ENCODE peak calls at places on chromosome 1, in five cellular contexts. M is neuronal stem cell, Z is IMR-90, T is mesenchymal stem cell, I is mesendoderm. N is an unnamed sample.

GRCh38 chr1:166489670-166490436 is 323.1 kb upstream of the FAM78B start:
- DNase-seq in T (peak), Z (no peak), I (no peak), M (no peak), N (no peak)

GRCh38 chr1:85544689-85545203 is 35.8 kb upstream of the CCN1 start:
- DNase-seq in I (peak), Z (peak), M (no peak), T (peak), N (no peak)

GRCh38 chr1:32031578-32032286 is 18.1 kb downstream of the KHDRBS1 start:
- DNase-seq in I (no peak), M (no peak), T (peak), Z (peak), N (no peak)

GRCh38 chr1:88466899-88467580 is 217.0 kb upstream of the PKN2 start:
- DNase-seq in M (no peak), T (no peak), Z (no peak), I (no peak), N (no peak)

GRCh38 chr1:19011832-19012231 is 55.4 kb upstream of the IFFO2 start:
- DNase-seq in I (peak), M (no peak), T (peak), Z (no peak), N (no peak)

GRCh38 chr1:164685247-164685646 is 126.3 kb downstream of the PBX1 start:
- DNase-seq in T (no peak), Z (no peak), M (no peak), I (no peak), N (no peak)

GRCh38 chr1:183699643-183700160 is 46.6 kb upstream of the APOBEC4 start:
- DNase-seq in I (peak), T (peak), Z (peak), M (no peak), N (no peak)

GRCh38 chr1:59360170-59360569 is 63.3 kb downstream of the FGGY start:
- DNase-seq in M (no peak), T (peak), I (no peak), Z (peak), N (no peak)

GRCh38 chr1:94979126-94979525 is 52.2 kb upstream of the CNN3 start:
- DNase-seq in Z (no peak), T (no peak), M (no peak), I (no peak), N (no peak)

GRCh38 chr1:17588048-17588781 is 48.7 kb downstream of the ARHGEF10L start:
- DNase-seq in M (no peak), I (peak), T (peak), Z (peak), N (peak)

GRCh38 chr1:227904541-227905335 is 43.0 kb downstream of the WNT9A start:
- DNase-seq in T (no peak), I (no peak), M (no peak), Z (no peak), N (no peak)

GRCh38 chr1:179816196-179816960 is 61.2 kb downstream of the TOR1AIP2 start:
- DNase-seq in Z (peak), M (no peak), T (no peak), I (no peak), N (no peak)

GRCh38 chr1:8412183-8412831 is 94.4 kb downstream of the SLC45A1 start:
- DNase-seq in T (peak), I (no peak), M (no peak), Z (peak), N (no peak)

GRCh38 chr1:229230136-229230892 is 40.6 kb upstream of the RAB4A start:
- DNase-seq in I (peak), Z (no peak), M (no peak), T (no peak), N (no peak)

GRCh38 chr1:13228343-13228781 is 2.4 kb upstream of the PRAMEF18 start:
- DNase-seq in Z (no peak), I (no peak), M (no peak), T (no peak), N (no peak)

GRCh38 chr1:192539450-192540132 is 36.0 kb upstream of the RGS1 start:
- DNase-seq in I (peak), Z (peak), M (peak), T (peak), N (no peak)

GRCh38 chr1:35220976-35221375 is 28.0 kb upstream of the SFPQ start:
- DNase-seq in M (no peak), I (peak), Z (no peak), T (peak), N (peak)

GRCh38 chr1:64845831-64846425 is 101.1 kb downstream of the RAVER2 start:
- DNase-seq in M (no peak), I (no peak), T (no peak), Z (no peak), N (no peak)

GRCh38 chr1:156282143-156282478 is 514 bp downstream of the SMG5 start:
- DNase-seq in M (no peak), T (no peak), I (peak), Z (no peak), N (no peak)

GRCh38 chr1:147635342-147635741 is 35.0 kb downstream of the ACP6 start:
- DNase-seq in I (no peak), Z (no peak), T (no peak), M (no peak), N (no peak)

GRCh38 chr1:20080441-20081330 is 10.7 kb downstream of the PLA2G5 start:
- DNase-seq in I (peak), M (no peak), Z (no peak), T (no peak), N (no peak)

GRCh38 chr1:156704930-156705320 is 458 bp downstream of the CRABP2 start:
- DNase-seq in M (no peak), T (peak), Z (peak), I (peak), N (no peak)

GRCh38 chr1:27606708-27607238 is 2.8 kb upstream of the AHDC1 start:
- DNase-seq in T (peak), M (no peak), Z (peak), I (peak), N (no peak)

GRCh38 chr1:39564941-39565340 is 11.6 kb downstream of the PABPC4 start:
- DNase-seq in I (no peak), M (no peak), Z (no peak), T (no peak), N (no peak)

GRCh38 chr1:199551967-199552565 is 475.4 kb upstream of the NR5A2 start:
- DNase-seq in I (peak), Z (peak), T (peak), M (peak), N (no peak)

GRCh38 chr1:15323989-15324866 is 77.2 kb downstream of the FHAD1 start:
- DNase-seq in M (no peak), I (peak), T (no peak), Z (no peak), N (no peak)

GRCh38 chr1:201126832-201127754 is at the start of gene ASCL5:
- DNase-seq in I (peak), M (no peak), T (peak), Z (peak), N (peak)

GRCh38 chr1:125085720-125086591 is 3901.2 kb downstream of the SRGAP2C start:
- DNase-seq in Z (no peak), T (no peak), I (no peak), M (no peak), N (no peak)

GRCh38 chr1:245869847-245870246 is 637.2 kb downstream of the SMYD3 start:
- DNase-seq in T (no peak), M (no peak), I (peak), Z (no peak), N (no peak)

GRCh38 chr1:218836264-218836663 is 337.4 kb upstream of the LYPLAL1 start:
- DNase-seq in I (no peak), T (no peak), Z (no peak), M (no peak), N (no peak)

GRCh38 chr1:233257786-233258185 is 37.7 kb downstream of the PCNX2 start:
- DNase-seq in I (no peak), Z (no peak), T (no peak), M (no peak), N (no peak)

GRCh38 chr1:180527270-180527669 is 24.9 kb upstream of the ACBD6 start:
- DNase-seq in I (peak), M (no peak), Z (peak), T (no peak), N (no peak)

GRCh38 chr1:44784094-44785026 is 3.6 kb downstream of the BEST4 start:
- DNase-seq in I (peak), M (no peak), Z (no peak), T (no peak), N (peak)

GRCh38 chr1:224565186-224565585 is 50.9 kb upstream of the CNIH3 start:
- DNase-seq in I (no peak), Z (peak), T (peak), M (no peak), N (no peak)

GRCh38 chr1:14811573-14811972 is 213.1 kb downstream of the KAZN start:
- DNase-seq in I (no peak), T (no peak), M (no peak), Z (no peak), N (no peak)

GRCh38 chr1:50985094-50985493 is 15.0 kb downstream of the CDKN2C start:
- DNase-seq in I (no peak), T (no peak), M (no peak), Z (no peak), N (no peak)

GRCh38 chr1:201711811-201712210 is 117.1 kb upstream of the IPO9 start:
- DNase-seq in M (no peak), T (peak), Z (no peak), I (no peak), N (no peak)

GRCh38 chr1:210377934-210378333 is 49.2 kb downstream of the HHAT start:
- DNase-seq in Z (peak), M (no peak), T (no peak), I (no peak), N (no peak)

GRCh38 chr1:29685387-29685786 is 449.1 kb downstream of the PTPRU start:
- DNase-seq in T (no peak), Z (no peak), M (no peak), I (no peak), N (peak)
- H2BK15ac ChIP-seq in T (no peak), Z (no peak), M (no peak), I (no peak), N (no peak)

DNA sequence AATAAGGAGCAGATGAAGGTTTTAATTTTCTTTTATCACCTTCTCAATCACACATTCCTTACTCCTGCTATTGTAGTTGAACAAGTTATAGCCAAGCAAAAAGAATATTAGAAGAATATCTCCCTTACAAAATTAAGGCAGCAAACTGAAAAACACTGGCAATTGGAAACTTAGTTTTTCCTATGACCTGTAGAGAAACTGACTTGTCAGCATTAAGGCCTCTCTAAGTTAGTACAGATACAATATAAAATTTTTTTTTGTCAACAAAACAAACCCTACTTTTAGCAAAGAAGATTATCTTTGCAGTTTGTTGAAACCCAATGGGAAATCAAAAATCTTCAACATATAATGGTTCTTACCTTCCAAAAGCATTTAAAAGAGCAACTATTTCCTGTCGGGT is 61.3 kb downstream of the ERO1B start:
- DNase-seq in T (no peak), I (no peak), Z (no peak), M (no peak), N (no peak)
- H2BK15ac ChIP-seq in T (no peak), I (no peak), Z (no peak), M (no peak), N (no peak)

GRCh38 chr1:160954158-160955104 is at the start of gene ITLN2:
- DNase-seq in I (peak), T (peak), M (peak), Z (peak), N (peak)
- H2BK15ac ChIP-seq in I (no peak), T (no peak), M (peak), Z (no peak), N (no peak)

GRCh38 chr1:214637722-214638473 is 34.9 kb downstream of the CENPF start:
- DNase-seq in M (no peak), T (peak), I (peak), Z (peak), N (no peak)

GRCh38 chr1:214640431-214641213 is 37.6 kb downstream of the CENPF start:
- DNase-seq in T (no peak), I (no peak), Z (peak), M (no peak), N (no peak)

GRCh38 chr1:214638474-214638807 is 35.4 kb downstream of the CENPF start:
- DNase-seq in T (no peak), M (no peak), I (no peak), Z (no peak), N (no peak)

GRCh38 chr1:214637125-214637524 is 34.1 kb downstream of the CENPF start:
- DNase-seq in Z (no peak), T (no peak), M (no peak), I (no peak), N (no peak)

GRCh38 chr1:214638997-214639396 is 36.0 kb downstream of the CENPF start:
- DNase-seq in T (peak), M (no peak), Z (peak), I (no peak), N (no peak)
- H2BK15ac ChIP-seq in T (no peak), M (no peak), Z (peak), I (no peak), N (no peak)

DNA sequence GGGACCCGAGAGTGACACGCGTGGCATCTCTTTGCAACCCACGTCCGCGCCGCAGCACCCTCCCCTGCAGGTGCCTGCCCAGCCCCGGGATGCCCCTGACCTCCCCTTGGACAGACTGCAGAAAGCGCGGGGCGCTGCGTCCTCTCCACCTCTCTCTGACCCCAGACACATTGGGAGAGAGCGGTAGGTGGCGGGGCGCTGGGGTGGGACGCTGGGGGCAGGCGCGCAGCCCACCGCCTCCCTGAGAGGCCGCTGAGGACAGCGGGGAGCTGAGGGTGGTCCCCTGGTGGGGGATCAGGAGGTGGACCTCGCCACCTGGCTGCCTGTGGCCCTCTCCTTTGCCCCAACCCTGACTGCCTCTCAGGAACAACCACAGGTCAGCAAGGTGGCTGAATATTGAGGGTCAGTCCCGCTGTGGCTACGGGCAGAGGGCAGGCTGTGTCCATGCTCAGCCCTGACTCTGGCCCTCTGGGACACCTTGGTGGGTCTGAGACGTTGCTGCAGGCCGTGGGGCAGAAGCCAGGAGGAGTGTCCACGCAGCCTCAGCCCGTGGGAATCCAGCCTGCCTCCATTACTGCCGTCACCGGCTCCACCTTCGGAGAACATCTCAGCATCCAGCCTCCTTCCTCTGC is 761 bp upstream of the UBE2J2 start:
- DNase-seq in T (no peak), I (no peak), Z (no peak), M (no peak), N (no peak)
- H2BK15ac ChIP-seq in T (no peak), I (no peak), Z (peak), M (peak), N (no peak)

GRCh38 chr1:21951576-21951870 is 14.4 kb upstream of the HSPG2 start:
- DNase-seq in M (no peak), Z (no peak), I (no peak), T (no peak), N (no peak)

GRCh38 chr1:21950734-21951575 is 13.8 kb upstream of the HSPG2 start:
- DNase-seq in M (no peak), T (no peak), Z (no peak), I (no peak), N (no peak)

GRCh38 chr1:21942464-21942863 is 5.4 kb upstream of the HSPG2 start:
- DNase-seq in I (no peak), M (no peak), Z (no peak), T (no peak), N (no peak)

GRCh38 chr1:21944261-21945074 is 7.4 kb upstream of the HSPG2 start:
- DNase-seq in M (peak), T (no peak), Z (no peak), I (peak), N (peak)

DNA sequence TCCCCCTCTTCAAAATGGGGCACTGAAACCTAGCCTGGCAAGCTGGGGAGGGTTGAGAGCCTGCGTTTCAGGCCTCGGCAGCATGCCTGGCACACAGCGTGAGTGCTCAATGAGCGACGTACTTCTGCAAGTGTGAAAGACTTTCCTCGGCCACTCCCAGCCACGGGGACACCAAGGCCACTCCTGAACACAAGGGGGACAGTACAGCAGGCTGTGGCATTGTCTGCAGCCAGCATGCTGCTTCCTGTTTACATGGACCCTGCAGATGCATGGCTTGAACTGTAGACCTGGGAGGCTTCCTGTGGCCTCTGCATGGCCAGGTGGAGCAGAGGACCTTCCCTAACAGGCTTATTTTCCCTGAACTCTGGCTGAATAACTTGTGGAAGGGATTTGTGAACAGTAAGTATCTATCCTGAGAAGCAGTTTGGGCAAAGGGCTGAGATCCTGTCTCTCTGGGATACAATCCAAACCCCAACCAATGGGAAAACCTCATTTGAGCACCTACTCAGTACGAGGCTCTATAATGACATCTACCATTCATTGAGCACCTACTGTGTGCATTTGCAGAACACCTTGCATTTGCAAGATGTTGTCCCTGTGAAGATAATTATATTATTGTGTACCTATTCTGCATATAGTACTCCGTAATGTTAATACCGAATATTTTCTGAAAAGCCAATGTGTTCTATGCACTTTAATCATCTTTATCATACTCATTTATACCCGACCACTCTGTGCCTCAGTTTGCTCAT is 9.9 kb upstream of the HSPG2 start:
- DNase-seq in I (peak), Z (no peak), M (no peak), T (no peak), N (no peak)
- H2BK15ac ChIP-seq in I (no peak), Z (no peak), M (peak), T (no peak), N (no peak)

GRCh38 chr1:213061263-213061662 is 10.2 kb downstream of the RPS6KC1 start:
- DNase-seq in T (no peak), Z (no peak), M (no peak), I (peak), N (no peak)
- H2BK15ac ChIP-seq in T (no peak), Z (no peak), M (no peak), I (no peak), N (no peak)

DNA sequence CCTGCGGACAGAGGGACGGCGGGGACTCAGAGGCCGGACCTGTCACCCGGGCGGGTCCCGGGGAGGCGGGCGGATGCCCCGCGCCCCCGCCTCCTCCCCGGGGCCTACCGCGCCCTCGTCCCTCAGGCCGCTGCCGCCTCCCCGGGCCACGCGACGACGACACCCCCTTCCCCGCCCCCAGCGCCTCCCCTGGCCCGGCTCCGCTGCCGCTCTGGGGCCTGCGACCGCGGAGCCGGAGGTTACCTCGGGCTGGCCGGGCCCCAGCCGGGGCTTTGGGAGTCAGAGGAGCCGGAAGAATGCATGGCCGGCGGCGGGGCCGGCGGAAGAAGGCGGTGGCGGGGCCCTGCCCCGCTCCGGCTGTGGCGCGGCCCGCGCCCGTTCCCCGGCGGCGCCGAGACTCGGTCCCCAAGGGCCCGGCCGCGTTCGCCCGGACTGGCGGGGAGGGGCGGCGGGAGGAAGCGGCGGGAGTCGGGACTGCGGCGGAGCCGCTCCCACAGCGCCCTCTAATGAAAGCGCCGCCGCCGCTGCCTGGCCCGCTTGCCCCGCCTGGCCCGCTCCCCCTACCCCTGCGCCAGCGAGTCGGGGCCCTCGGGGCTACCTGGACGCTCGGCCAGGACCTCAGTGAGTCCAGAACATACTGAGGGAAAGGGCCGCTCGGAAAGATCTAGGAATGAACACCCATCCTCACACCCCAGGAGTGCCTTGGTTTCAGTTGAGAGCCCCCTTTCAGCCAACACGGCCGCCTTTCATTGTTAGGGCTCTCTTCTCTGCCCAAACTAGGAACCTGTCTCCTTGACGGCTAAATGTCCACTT is at the start of gene LPGAT1:
- DNase-seq in T (peak), I (peak), Z (peak), M (peak), N (peak)
- H2BK15ac ChIP-seq in T (peak), I (peak), Z (peak), M (no peak), N (no peak)

GRCh38 chr1:171661076-171661650 is 8.7 kb upstream of the MYOC start:
- DNase-seq in Z (no peak), I (no peak), T (no peak), M (no peak), N (no peak)
- H2BK15ac ChIP-seq in Z (no peak), I (no peak), T (no peak), M (no peak), N (no peak)

DNA sequence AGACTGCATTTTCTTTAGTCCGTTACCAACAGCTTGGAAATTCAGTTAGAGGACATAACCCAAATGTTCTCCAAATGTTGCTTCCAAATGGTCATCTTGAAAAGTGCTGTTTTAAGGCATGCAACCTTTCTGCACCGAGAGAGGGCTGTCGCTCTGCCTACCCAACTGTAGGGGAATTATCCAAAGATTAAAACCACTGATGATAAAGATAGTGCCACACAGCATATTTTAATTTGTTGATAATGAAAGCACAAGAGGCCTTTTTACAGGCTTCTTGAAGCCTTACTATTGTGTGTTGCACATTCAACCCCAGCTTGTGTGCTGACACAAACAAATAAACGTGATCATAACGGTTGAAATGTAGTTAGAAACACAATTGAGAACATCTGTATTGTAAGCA is 121.5 kb downstream of the LMO4 start:
- DNase-seq in I (no peak), M (no peak), Z (no peak), T (no peak), N (no peak)
- H2BK15ac ChIP-seq in I (no peak), M (no peak), Z (no peak), T (no peak), N (no peak)